ENCODE peak calls at places on chromosome 20, in nine cellular contexts. P, O, J, E, S, K, B, D and Z are unnamed samples.

GRCh38 chr20:37902504-37903313 is at the start of gene VSTM2L:
- DNase-seq in P (no peak), O (peak; percentile 82), J (no peak), E (no peak), S (peak; percentile 30), K (peak; percentile 77), B (peak; percentile 88), D (no peak), Z (peak; percentile 11)

GRCh38 chr20:46970937-46971630 is 76.4 kb downstream of the EYA2 start:
- DNase-seq in P (peak; percentile 32), O (peak; percentile 94), J (no peak), E (peak; percentile 95), S (peak; percentile 34), K (peak; percentile 98), B (peak; percentile 76), D (peak; percentile 21), Z (no peak)

GRCh38 chr20:44309763-44310663 is 989 bp downstream of the FITM2 start:
- DNase-seq in P (no peak), O (no peak), J (no peak), E (no peak), S (peak; percentile 68), K (peak; percentile 12), B (no peak), D (no peak), Z (no peak)

GRCh38 chr20:14361509-14362179 is 24.2 kb upstream of the FLRT3 start:
- DNase-seq in P (no peak), O (no peak), J (no peak), E (no peak), S (no peak), K (no peak), B (no peak), D (no peak), Z (no peak)

GRCh38 chr20:17627101-17627950 is 54.7 kb downstream of the RRBP1 start:
- DNase-seq in P (no peak), O (no peak), J (no peak), E (no peak), S (no peak), K (no peak), B (no peak), D (no peak), Z (peak; percentile 24)

GRCh38 chr20:5074050-5074674 is 45.6 kb downstream of the PCNA start:
- DNase-seq in P (no peak), O (no peak), J (peak; percentile 44), E (no peak), S (no peak), K (no peak), B (no peak), D (no peak), Z (no peak)

GRCh38 chr20:53734006-53734688 is 140.5 kb upstream of the ZNF217 start:
- DNase-seq in P (no peak), O (no peak), J (no peak), E (no peak), S (no peak), K (no peak), B (no peak), D (no peak), Z (no peak)

GRCh38 chr20:36473164-36473563 is 68.2 kb upstream of the MYL9 start:
- DNase-seq in P (no peak), O (no peak), J (no peak), E (no peak), S (no peak), K (no peak), B (no peak), D (no peak), Z (no peak)

GRCh38 chr20:56974499-56975250 is 291.8 kb downstream of the BMP7 start:
- DNase-seq in P (no peak), O (peak; percentile 81), J (no peak), E (peak; percentile 47), S (peak; percentile 57), K (peak; percentile 90), B (no peak), D (peak; percentile 48), Z (peak; percentile 27)

GRCh38 chr20:41223112-41223511 is 85.8 kb downstream of the PLCG1 start:
- DNase-seq in P (no peak), O (no peak), J (no peak), E (no peak), S (no peak), K (no peak), B (no peak), D (no peak), Z (no peak)

GRCh38 chr20:16028923-16029322 is 544.3 kb downstream of the KIF16B start:
- DNase-seq in P (no peak), O (no peak), J (peak; percentile 11), E (no peak), S (no peak), K (no peak), B (no peak), D (no peak), Z (no peak)

GRCh38 chr20:20711413-20711812 is 1.0 kb downstream of the RALGAPA2 start:
- DNase-seq in P (no peak), O (no peak), J (no peak), E (no peak), S (no peak), K (peak; percentile 16), B (no peak), D (no peak), Z (no peak)

GRCh38 chr20:53941680-53942079 is 128.7 kb downstream of the BCAS1 start:
- DNase-seq in P (no peak), O (no peak), J (no peak), E (no peak), S (no peak), K (no peak), B (no peak), D (no peak), Z (no peak)

GRCh38 chr20:61649879-61650200 is 397.8 kb downstream of the CDH4 start:
- DNase-seq in P (no peak), O (no peak), J (no peak), E (no peak), S (no peak), K (no peak), B (no peak), D (no peak), Z (no peak)

GRCh38 chr20:34771680-34772081 is 53.8 kb downstream of the NCOA6 start:
- DNase-seq in P (no peak), O (no peak), J (no peak), E (no peak), S (no peak), K (no peak), B (no peak), D (no peak), Z (no peak)

GRCh38 chr20:53057579-53057978 is 85.4 kb downstream of the TSHZ2 start:
- DNase-seq in P (no peak), O (no peak), J (no peak), E (no peak), S (no peak), K (no peak), B (no peak), D (no peak), Z (no peak)

GRCh38 chr20:53157443-53158408 is 185.6 kb downstream of the TSHZ2 start:
- DNase-seq in P (peak; percentile 13), O (peak; percentile 77), J (no peak), E (peak; percentile 72), S (peak; percentile 79), K (peak; percentile 91), B (no peak), D (peak; percentile 72), Z (peak; percentile 11)

GRCh38 chr20:64077094-64077493 is 2.2 kb downstream of the RGS19 start:
- DNase-seq in P (no peak), O (no peak), J (no peak), E (no peak), S (no peak), K (no peak), B (no peak), D (no peak), Z (peak; percentile 94)

GRCh38 chr20:34736106-34736505 is 32.0 kb downstream of the TP53INP2 start:
- DNase-seq in P (no peak), O (no peak), J (no peak), E (no peak), S (no peak), K (no peak), B (no peak), D (no peak), Z (no peak)

GRCh38 chr20:1438361-1438760 is 28.3 kb downstream of the NSFL1C start:
- DNase-seq in P (no peak), O (no peak), J (no peak), E (no peak), S (no peak), K (no peak), B (no peak), D (no peak), Z (no peak)

GRCh38 chr20:59515013-59515905 is 89.1 kb upstream of the PHACTR3 start:
- DNase-seq in P (no peak), O (peak; percentile 68), J (no peak), E (peak; percentile 47), S (peak; percentile 62), K (peak; percentile 94), B (peak; percentile 89), D (peak; percentile 73), Z (no peak)
- TF ChIP-seq CTCF in P (peak; percentile 96), O (peak; percentile 70), J (peak; percentile 24), E (peak; percentile 92), S (peak; percentile 94), K (peak; percentile 76), B (peak; percentile 79), D (peak; percentile 81), Z (peak; percentile 1)

GRCh38 chr20:50019466-50020256 is 36.9 kb downstream of the SNAI1 start:
- DNase-seq in P (no peak), O (no peak), J (no peak), E (no peak), S (no peak), K (no peak), B (no peak), D (no peak), Z (no peak)
- TF ChIP-seq REST in P (no peak), O (no peak), J (no peak), E (no peak), S (no peak), K (no peak), B (no peak), D (no peak), Z (no peak)

GRCh38 chr20:62688855-62689460 is 19.7 kb upstream of the NTSR1 start:
- DNase-seq in P (no peak), O (peak; percentile 31), J (no peak), E (no peak), S (peak; percentile 21), K (no peak), B (no peak), D (peak; percentile 29), Z (no peak)
- TF ChIP-seq CTCF in P (no peak), O (no peak), J (no peak), E (no peak), S (peak; percentile 49), K (no peak), B (peak; percentile 35), D (peak; percentile 39), Z (no peak)

DNA sequence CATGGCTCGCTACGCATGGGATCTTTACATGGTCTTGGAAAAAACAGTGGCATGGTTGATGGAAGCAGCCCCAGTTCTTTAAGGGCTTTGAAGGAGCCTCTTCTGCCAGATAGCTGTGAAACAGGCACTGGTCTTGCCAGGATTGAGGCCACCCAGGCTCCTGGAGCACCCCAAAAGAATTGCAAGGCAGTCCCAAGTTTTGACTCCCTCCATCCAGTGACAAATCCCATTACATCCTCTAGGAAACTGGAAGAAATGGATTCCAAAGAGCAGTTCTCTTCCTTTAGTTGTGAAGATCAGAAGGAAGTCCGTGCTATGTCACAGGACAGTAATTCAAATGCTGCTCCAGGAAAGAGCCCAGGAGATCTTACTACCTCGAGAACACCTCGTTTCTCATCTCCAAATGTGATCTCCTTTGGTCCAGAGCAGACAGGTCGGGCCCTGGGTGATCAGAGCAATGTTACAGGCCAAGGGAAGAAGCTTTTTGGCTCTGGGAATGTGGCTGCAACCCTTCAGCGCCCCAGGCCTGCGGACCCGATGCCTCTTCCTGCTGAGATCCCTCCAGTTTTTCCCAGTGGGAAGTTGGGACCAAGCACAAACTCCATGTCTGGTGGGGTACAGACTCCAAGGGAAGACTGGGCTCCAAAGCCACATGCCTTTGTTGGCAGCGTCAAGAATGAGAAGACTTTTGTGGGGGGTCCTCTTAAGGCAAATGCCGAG is 78.2 kb downstream of the ASXL1 start:
- DNase-seq in P (no peak), O (no peak), J (no peak), E (no peak), S (no peak), K (no peak), B (peak; percentile 10), D (no peak), Z (no peak)
- TF ChIP-seq REST in P (no peak), O (no peak), J (no peak), E (no peak), S (no peak), K (no peak), B (no peak), D (no peak), Z (no peak)